ENCODE peak calls at places on chromosomes 12 and 14, in four cellular contexts. G, L, V and N are unnamed samples.

GRCh38 chr12:110704750-110705149 is 15.8 kb upstream of the HVCN1 start:
- DNase-seq in V (no peak), L (no peak), G (no peak), N (no peak)

GRCh38 chr12:16269941-16270340 is 7.5 kb downstream of the SLC15A5 start:
- DNase-seq in G (no peak), L (no peak), V (no peak), N (no peak)

GRCh38 chr14:69865701-69866365 is 13.4 kb upstream of the SMOC1 start:
- DNase-seq in V (no peak), G (no peak), L (no peak), N (no peak)

GRCh38 chr12:26853303-26854027 is 20.5 kb upstream of the ITPR2 start:
- DNase-seq in L (peak; percentile 76), V (peak; percentile 82), G (peak; percentile 50), N (peak; percentile 77)

GRCh38 chr12:93336344-93336743 is 41.4 kb upstream of the NUDT4 start:
- DNase-seq in V (no peak), L (no peak), G (no peak), N (no peak)

GRCh38 chr12:70774055-70774454 is 136.8 kb upstream of the PTPRB start:
- DNase-seq in G (no peak), L (no peak), V (peak; percentile 1), N (no peak)

GRCh38 chr12:122790393-122791075 is 16.2 kb downstream of the CCDC62 start:
- DNase-seq in G (peak; percentile 43), V (no peak), L (no peak), N (no peak)

GRCh38 chr14:94483729-94484275 is 7.8 kb upstream of the SERPINA9 start:
- DNase-seq in G (no peak), V (no peak), L (no peak), N (no peak)

GRCh38 chr14:63933110-63933509 is 80.3 kb downstream of the SYNE2 start:
- DNase-seq in G (no peak), V (no peak), L (no peak), N (no peak)

GRCh38 chr12:28427046-28427445 is 236.8 kb downstream of the CCDC91 start:
- DNase-seq in L (no peak), V (no peak), G (no peak), N (no peak)

GRCh38 chr12:118685983-118686607 is 295.2 kb upstream of the SRRM4 start:
- DNase-seq in G (no peak), L (no peak), V (no peak), N (no peak)

GRCh38 chr14:45664668-45665356 is 411.8 kb upstream of the MIS18BP1 start:
- DNase-seq in V (no peak), L (no peak), G (no peak), N (no peak)

GRCh38 chr14:100602621-100603020 is 15.4 kb upstream of the BEGAIN start:
- DNase-seq in G (no peak), V (no peak), L (no peak), N (no peak)

GRCh38 chr12:115519887-115520286 is 757.6 kb downstream of the MED13L start:
- DNase-seq in V (no peak), L (no peak), G (no peak), N (no peak)

GRCh38 chr14:29274890-29275651 is 508.5 kb downstream of the FOXG1 start:
- DNase-seq in V (no peak), L (no peak), G (no peak), N (no peak)

GRCh38 chr12:80316141-80316700 is 127.8 kb upstream of the PTPRQ start:
- DNase-seq in L (no peak), G (no peak), V (no peak), N (no peak)

GRCh38 chr12:7905071-7905470 is 30.9 kb downstream of the SLC2A3 start:
- DNase-seq in L (no peak), V (peak; percentile 16), G (no peak), N (no peak)

GRCh38 chr12:92136883-92137582 is 8.6 kb downstream of the BTG1 start:
- DNase-seq in G (peak; percentile 90), V (no peak), L (no peak), N (no peak)